ENCODE peak calls at places on chromosomes 16 and 17, in nine cellular contexts. J is T follicular helper cell; M is NCI-H82; X is tibial nerve; P is NCI-H748 treated with DMSO at 0.1 percent for 48 hours; D is progenitor cell of endocrine pancreas; L is activated naive CD8-positive, alpha-beta T cell treated with anti-CD3 and anti-CD28 coated beads, Interleukin-2, amount 50 U/mL, for 16 hours; C is Peyer's patch; T is iPS-NIHi11. R is an unnamed sample.

GRCh38 chr16:68264128-68265077 is at the start of gene SLC7A6:
- DNase-seq in T (peak; percentile 92), C (peak; percentile 85), P (no peak), D (peak; percentile 59), M (peak; percentile 72), L (peak; percentile 70), X (peak; percentile 57), J (peak; percentile 79), R (peak; percentile 90)

GRCh38 chr16:77759821-77760220 is 28.5 kb upstream of the VAT1L start:
- DNase-seq in D (no peak), L (no peak), X (no peak), J (no peak), M (peak; percentile 31), C (no peak), T (no peak), P (no peak), R (no peak)

GRCh38 chr16:89330177-89330856 is 112.8 kb downstream of the ZNF778 start:
- DNase-seq in T (peak; percentile 73), P (no peak), D (no peak), L (no peak), M (no peak), X (no peak), J (peak; percentile 26), C (peak; percentile 48), R (no peak)

GRCh38 chr16:19431636-19432340 is 14.1 kb downstream of the TMC5 start:
- DNase-seq in L (no peak), P (no peak), T (no peak), J (no peak), C (no peak), M (no peak), X (no peak), D (no peak), R (no peak)

GRCh38 chr17:59391026-59391425 is 59.6 kb downstream of the YPEL2 start:
- DNase-seq in L (no peak), D (no peak), T (no peak), M (no peak), C (no peak), P (no peak), X (no peak), J (no peak), R (no peak)

GRCh38 chr16:49415083-49415482 is 41.5 kb downstream of the C16orf78 start:
- DNase-seq in D (no peak), C (no peak), M (no peak), T (no peak), L (no peak), J (no peak), P (no peak), X (no peak), R (no peak)

GRCh38 chr17:76277300-76278267 is 12.4 kb downstream of the UBALD2 start:
- DNase-seq in C (no peak), D (no peak), L (no peak), P (no peak), X (no peak), M (no peak), T (no peak), J (no peak), R (no peak)

GRCh38 chr16:49487746-49488145 is 114.1 kb downstream of the C16orf78 start:
- DNase-seq in X (no peak), J (no peak), C (no peak), D (no peak), M (no peak), T (no peak), L (no peak), P (no peak), R (no peak)

GRCh38 chr17:55177159-55177913 is 87.4 kb upstream of the HLF start:
- DNase-seq in L (no peak), J (no peak), M (peak; percentile 23), D (no peak), C (no peak), P (no peak), T (peak; percentile 12), X (no peak), R (peak; percentile 37)

GRCh38 chr17:61997649-61998048 is 67.4 kb downstream of the MED13 start:
- DNase-seq in J (no peak), M (no peak), D (no peak), L (no peak), C (no peak), P (no peak), X (no peak), T (no peak), R (no peak)

GRCh38 chr16:66906916-66907836 is 11.5 kb downstream of the CDH16 start:
- DNase-seq in C (peak; percentile 37), P (no peak), L (no peak), M (peak; percentile 63), D (no peak), X (no peak), T (no peak), J (no peak), R (no peak)

GRCh38 chr16:84416407-84417321 is 48.3 kb downstream of the ATP2C2 start:
- DNase-seq in X (no peak), T (no peak), J (no peak), D (no peak), P (no peak), M (no peak), C (no peak), L (no peak), R (peak; percentile 41)